ENCODE peak calls at places on chromosomes 3 and 15, in five cellular contexts. A is psoas muscle, C is GM06990, P is fibroblast of pulmonary artery, K is Panc1. J is an unnamed sample.

GRCh38 chr15:85730001-85730820 is 64.5 kb downstream of the KLHL25 start:
- DNase-seq in A (no peak), C (no peak), P (peak), K (peak), J (no peak)

GRCh38 chr15:99474981-99475753 is 90.6 kb upstream of the MEF2A start:
- DNase-seq in A (peak), C (no peak), P (no peak), K (no peak), J (no peak)

GRCh38 chr3:180990494-180990893 is 958 bp upstream of the DNAJC19 start:
- DNase-seq in A (no peak), C (no peak), P (no peak), K (no peak), J (no peak)

GRCh38 chr3:186339180-186339912 is 22.7 kb downstream of the DGKG start:
- DNase-seq in A (no peak), C (peak), P (no peak), K (no peak), J (no peak)

GRCh38 chr3:2985479-2985878 is 124.7 kb downstream of the IL5RA start:
- DNase-seq in A (no peak), C (no peak), P (no peak), K (no peak), J (no peak)

GRCh38 chr3:125069452-125069851 is 13.7 kb upstream of the HEG1 start:
- DNase-seq in A (no peak), C (no peak), P (no peak), K (no peak), J (no peak)

GRCh38 chr3:70726096-70726745 is 413.8 kb upstream of the MDFIC2 start:
- DNase-seq in A (no peak), C (no peak), P (no peak), K (no peak), J (no peak)

GRCh38 chr15:82810061-82810862 is 834 bp downstream of the WHAMM start:
- DNase-seq in A (peak), C (peak), P (peak), K (no peak), J (no peak)

GRCh38 chr15:39318231-39318630 is 262.6 kb upstream of the THBS1 start:
- DNase-seq in A (no peak), C (no peak), P (no peak), K (no peak), J (no peak)

DNA sequence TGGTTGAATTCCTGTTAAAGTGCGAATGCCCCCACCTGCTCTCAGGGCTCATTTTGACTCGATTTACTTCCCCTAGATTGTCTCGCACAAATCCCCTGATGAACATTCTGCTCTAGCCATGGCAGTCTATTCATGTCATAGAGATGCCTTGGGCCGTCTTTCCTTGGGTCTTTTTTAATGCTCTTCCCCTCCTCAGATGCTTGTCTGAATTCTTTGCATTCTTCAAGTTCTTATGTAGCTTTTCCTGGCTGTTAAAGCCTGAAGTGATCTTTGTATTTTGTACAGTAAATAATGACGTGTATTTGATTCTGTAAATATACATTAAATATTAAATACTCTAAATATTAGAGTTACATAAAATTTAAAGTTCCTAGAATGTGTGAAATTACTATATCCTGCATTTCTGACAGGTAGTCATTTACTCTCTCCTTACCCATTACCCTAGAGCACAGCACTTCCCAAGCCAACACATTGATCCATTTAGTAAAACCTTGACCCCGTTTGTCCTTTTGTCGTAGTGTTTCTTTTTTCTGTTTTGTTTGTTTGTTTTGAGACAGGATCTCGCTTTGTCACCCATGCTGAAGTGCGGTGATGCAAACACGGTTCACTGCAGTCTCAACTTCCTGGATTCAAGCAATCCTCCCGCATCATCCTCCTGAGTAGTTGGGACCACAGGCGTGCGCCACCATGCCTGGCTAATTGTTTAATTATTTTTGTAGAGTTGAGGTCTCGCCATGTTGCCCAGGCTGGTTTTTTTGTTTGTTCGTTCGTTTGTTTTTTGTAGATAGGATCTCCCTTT is 47.9 kb downstream of the YEATS2 start:
- DNase-seq in A (no peak), C (no peak), P (peak), K (no peak), J (no peak)
- H3K4me3 ChIP-seq in A (no peak), C (no peak), P (no peak), K (no peak), J (no peak)

GRCh38 chr3:150238995-150239612 is 169.0 kb upstream of the TSC22D2 start:
- DNase-seq in A (no peak), C (no peak), P (no peak), K (no peak), J (no peak)
- TF ChIP-seq CTCF in A (peak), C (peak), P (no peak), K (peak), J (peak)

GRCh38 chr3:128490650-128491070 is 2.3 kb downstream of the GATA2 start:
- DNase-seq in A (no peak), C (no peak), P (no peak), K (no peak), J (peak)
- H3K4me3 ChIP-seq in A (peak), C (no peak), P (peak), K (peak), J (peak)

GRCh38 chr3:172126741-172127140 is 87.4 kb downstream of the FNDC3B start:
- DNase-seq in A (no peak), C (no peak), P (no peak), K (no peak), J (no peak)

GRCh38 chr3:172125963-172126403 is 86.6 kb downstream of the FNDC3B start:
- DNase-seq in A (peak), C (no peak), P (peak), K (no peak), J (no peak)

GRCh38 chr3:172124271-172124670 is 84.9 kb downstream of the FNDC3B start:
- DNase-seq in A (no peak), C (no peak), P (no peak), K (no peak), J (no peak)

GRCh38 chr3:172127141-172127540 is 87.8 kb downstream of the FNDC3B start:
- DNase-seq in A (no peak), C (no peak), P (no peak), K (no peak), J (no peak)

GRCh38 chr3:172125053-172125452 is 85.7 kb downstream of the FNDC3B start:
- DNase-seq in A (peak), C (no peak), P (no peak), K (no peak), J (no peak)
- TF ChIP-seq CTCF in A (peak), C (no peak), P (no peak), K (peak), J (no peak)

GRCh38 chr3:184173374-184173722 is 1.3 kb upstream of the AP2M1 start:
- DNase-seq in A (no peak), C (no peak), P (no peak), K (no peak), J (no peak)

GRCh38 chr3:184172681-184173373 is 1.8 kb upstream of the AP2M1 start:
- DNase-seq in A (no peak), C (no peak), P (peak), K (no peak), J (no peak)

GRCh38 chr3:184174278-184174645 is 393 bp upstream of the AP2M1 start:
- DNase-seq in A (no peak), C (no peak), P (no peak), K (no peak), J (no peak)

GRCh38 chr3:184169896-184170875 is 4.5 kb upstream of the AP2M1 start:
- DNase-seq in A (no peak), C (no peak), P (no peak), K (no peak), J (no peak)

GRCh38 chr3:184171562-184171961 is 3.1 kb upstream of the AP2M1 start:
- DNase-seq in A (no peak), C (peak), P (peak), K (no peak), J (no peak)
- H3K4me3 ChIP-seq in A (no peak), C (no peak), P (no peak), K (no peak), J (no peak)

GRCh38 chr15:27238209-27238608 is 267.2 kb downstream of the GABRG3 start:
- DNase-seq in A (no peak), C (no peak), P (no peak), K (no peak), J (no peak)
- TF ChIP-seq CTCF in A (no peak), C (no peak), P (no peak), K (peak), J (no peak)

GRCh38 chr3:57165637-57166036 is 484 bp upstream of the IL17RD start:
- DNase-seq in A (no peak), C (no peak), P (no peak), K (no peak), J (no peak)
- H3K4me3 ChIP-seq in A (no peak), C (no peak), P (no peak), K (no peak), J (peak)

GRCh38 chr3:100720423-100720822 is 11.1 kb downstream of the TFG start:
- DNase-seq in A (no peak), C (no peak), P (no peak), K (no peak), J (no peak)

GRCh38 chr3:100715176-100715575 is 5.9 kb downstream of the TFG start:
- DNase-seq in A (no peak), C (no peak), P (no peak), K (no peak), J (no peak)

GRCh38 chr3:100717063-100717462 is 7.8 kb downstream of the TFG start:
- DNase-seq in A (no peak), C (no peak), P (no peak), K (no peak), J (no peak)

DNA sequence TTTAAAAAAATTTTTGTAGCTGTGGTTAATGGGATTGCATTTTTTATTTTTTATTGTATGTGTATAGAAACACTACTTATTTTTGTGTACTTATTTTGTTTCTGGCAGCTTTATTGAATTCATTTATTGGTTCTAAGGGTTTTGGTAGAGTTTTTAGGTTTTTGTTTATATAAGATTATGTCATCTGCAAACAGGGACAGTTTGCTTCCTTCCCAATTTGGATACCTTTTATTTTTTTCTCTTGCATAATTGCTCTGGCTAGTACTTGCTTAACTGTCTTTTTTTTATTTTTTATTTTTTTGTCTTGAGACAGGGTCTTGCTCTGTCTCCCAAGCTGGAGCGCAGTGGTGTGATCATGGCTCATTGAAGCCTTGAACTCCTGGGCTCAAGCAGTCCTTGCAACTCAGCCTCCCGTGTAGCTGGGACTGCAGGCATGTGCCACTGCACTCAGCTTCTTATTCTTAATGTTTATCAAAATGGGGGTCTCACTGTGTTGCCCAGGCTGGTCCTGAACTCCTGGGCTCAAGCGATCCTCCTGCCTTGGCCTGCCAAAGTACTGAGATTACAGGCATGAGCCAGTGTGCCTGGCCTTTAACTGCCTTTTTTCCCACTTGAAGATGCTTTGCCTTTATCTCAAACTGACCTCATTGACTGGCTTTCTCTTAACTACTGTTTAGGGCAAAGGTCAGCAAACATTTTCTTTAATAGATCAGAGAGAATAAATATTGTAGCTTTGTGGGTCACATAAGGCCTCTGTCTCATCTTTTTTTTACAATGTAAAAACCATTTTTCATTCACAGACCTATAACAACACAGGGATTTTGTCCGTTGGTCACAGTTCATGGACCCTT is 8.6 kb downstream of the TFG start:
- DNase-seq in A (no peak), C (no peak), P (no peak), K (no peak), J (no peak)
- TF ChIP-seq CTCF in A (no peak), C (no peak), P (no peak), K (no peak), J (no peak)

DNA sequence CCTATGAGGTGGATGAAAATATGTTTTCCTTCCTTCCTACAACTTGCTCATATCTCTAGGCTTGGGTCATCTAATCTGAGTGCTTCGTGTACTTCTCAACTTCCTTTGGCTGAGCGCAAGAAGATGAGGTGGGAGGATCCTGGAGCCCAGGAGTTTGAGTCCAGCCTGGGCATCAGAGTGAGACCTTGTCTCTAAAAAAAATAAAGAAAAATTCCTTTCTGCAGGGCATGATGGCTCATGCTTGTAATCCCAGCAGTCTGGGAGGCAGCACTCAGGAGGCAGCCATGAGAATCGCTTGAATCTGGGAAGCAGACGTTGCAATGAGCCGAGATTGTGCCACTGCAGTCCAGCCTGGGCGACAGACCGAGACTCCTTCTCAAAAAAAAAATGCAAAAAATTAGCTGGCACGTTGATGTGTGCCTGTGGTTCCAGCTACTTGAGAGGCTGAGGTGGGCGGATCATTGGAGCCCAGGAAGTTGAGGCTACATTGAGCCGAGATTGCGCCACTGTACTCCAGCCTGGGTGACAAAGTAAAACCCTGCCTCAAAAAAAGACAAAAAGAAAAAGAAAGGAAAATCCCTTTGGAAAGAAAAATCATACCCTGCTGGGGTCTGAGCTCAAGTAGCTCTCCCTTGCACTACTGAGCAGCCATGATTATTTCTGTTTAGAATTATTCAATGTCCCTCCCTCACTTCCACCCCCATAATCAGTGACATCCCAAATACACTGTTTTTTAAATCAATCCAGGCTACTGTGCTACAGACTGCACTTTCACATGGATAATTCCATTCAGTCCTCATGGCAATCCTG is 28.0 kb upstream of the RAB11A start:
- DNase-seq in A (no peak), C (no peak), P (peak), K (no peak), J (no peak)
- H3K4me3 ChIP-seq in A (no peak), C (no peak), P (peak), K (peak), J (peak)

GRCh38 chr3:23713641-23714040 is 92.1 kb upstream of the UBE2E1 start:
- DNase-seq in A (no peak), C (no peak), P (no peak), K (no peak), J (no peak)

GRCh38 chr3:23709987-23710386 is 95.8 kb upstream of the UBE2E1 start:
- DNase-seq in A (no peak), C (no peak), P (no peak), K (no peak), J (no peak)

GRCh38 chr3:23712095-23712494 is 93.7 kb upstream of the UBE2E1 start:
- DNase-seq in A (no peak), C (no peak), P (no peak), K (no peak), J (no peak)

GRCh38 chr3:23710555-23710954 is 95.2 kb upstream of the UBE2E1 start:
- DNase-seq in A (peak), C (no peak), P (peak), K (no peak), J (no peak)

GRCh38 chr3:23712656-23713559 is 92.8 kb upstream of the UBE2E1 start:
- DNase-seq in A (peak), C (no peak), P (peak), K (no peak), J (peak)
- TF ChIP-seq CTCF in A (peak), C (no peak), P (peak), K (peak), J (peak)